ENCODE peak calls at places on chromosome X, in ten cellular contexts. R is GM12892, H is A549, G is adrenal gland, B is HCT116, Z is transverse colon, U is spleen, T is NB4, J is IMR-90, F is breast epithelium. K is an unnamed sample.

GRCh38 chrX:110317820-110318663 is at the start of gene AMMECR1:
- DNase-seq in R (peak), H (peak), G (peak), B (peak), Z (peak), U (peak), T (peak), J (peak), F (peak), K (peak)

GRCh38 chrX:111555559-111555958 is 44.1 kb downstream of the SERTM2 start:
- DNase-seq in R (no peak), H (no peak), G (no peak), B (no peak), Z (no peak), U (no peak), T (no peak), J (no peak), F (no peak), K (no peak)

GRCh38 chrX:129450123-129450522 is 73.2 kb downstream of the SMARCA1 start:
- DNase-seq in R (no peak), H (no peak), G (no peak), B (no peak), Z (no peak), U (no peak), T (no peak), J (no peak), F (no peak), K (no peak)

GRCh38 chrX:108304210-108304609 is 134.0 kb downstream of the COL4A6 start:
- DNase-seq in R (no peak), H (no peak), G (no peak), B (no peak), Z (no peak), U (no peak), T (peak), J (peak), F (no peak), K (no peak)

GRCh38 chrX:39984191-39984956 is 113.4 kb downstream of the BCOR start:
- DNase-seq in R (no peak), H (no peak), G (no peak), B (no peak), Z (no peak), U (no peak), T (no peak), J (peak), F (no peak), K (no peak)

GRCh38 chrX:12657881-12658280 is 133.3 kb upstream of the PRPS2 start:
- DNase-seq in R (no peak), H (no peak), G (no peak), B (no peak), Z (no peak), U (no peak), T (no peak), J (no peak), F (no peak), K (no peak)

GRCh38 chrX:107146670-107147069 is 28.0 kb upstream of the RBM41 start:
- DNase-seq in R (no peak), H (peak), G (no peak), B (no peak), Z (no peak), U (no peak), T (peak), J (peak), F (no peak), K (no peak)

GRCh38 chrX:68332156-68332823 is 101.0 kb downstream of the OPHN1 start:
- DNase-seq in R (no peak), H (no peak), G (no peak), B (no peak), Z (no peak), U (no peak), T (no peak), J (no peak), F (no peak), K (no peak)

GRCh38 chrX:78119521-78120227 is 15.6 kb downstream of the PGK1 start:
- DNase-seq in R (no peak), H (peak), G (no peak), B (no peak), Z (no peak), U (no peak), T (no peak), J (no peak), F (no peak), K (no peak)

GRCh38 chrX:80810365-80810978 is 795 bp upstream of the BRWD3 start:
- DNase-seq in R (no peak), H (peak), G (no peak), B (no peak), Z (no peak), U (no peak), T (peak), J (no peak), F (no peak), K (no peak)

GRCh38 chrX:7788334-7788733 is 54.6 kb upstream of the VCX start:
- DNase-seq in R (no peak), H (no peak), G (no peak), B (no peak), Z (no peak), U (no peak), T (no peak), J (no peak), F (no peak), K (no peak)

GRCh38 chrX:149312936-149313432 is 192.1 kb downstream of the IDS start:
- DNase-seq in R (no peak), H (no peak), G (no peak), B (no peak), Z (no peak), U (no peak), T (no peak), J (no peak), F (no peak), K (no peak)

GRCh38 chrX:8971116-8971515 is 62.8 kb downstream of the FAM9B start:
- DNase-seq in R (no peak), H (peak), G (no peak), B (peak), Z (no peak), U (no peak), T (peak), J (peak), F (no peak), K (no peak)

GRCh38 chrX:57516491-57516890 is 75.3 kb upstream of the ZXDB start:
- DNase-seq in R (no peak), H (no peak), G (no peak), B (no peak), Z (no peak), U (no peak), T (no peak), J (no peak), F (no peak), K (no peak)

GRCh38 chrX:100368167-100368566 is 41.9 kb downstream of the PCDH19 start:
- DNase-seq in R (no peak), H (peak), G (no peak), B (peak), Z (no peak), U (no peak), T (peak), J (peak), F (no peak), K (no peak)

GRCh38 chrX:70196961-70197805 is 19.9 kb downstream of the DGAT2L6 start:
- DNase-seq in R (no peak), H (peak), G (peak), B (peak), Z (peak), U (no peak), T (peak), J (peak), F (no peak), K (peak)

GRCh38 chrX:31353095-31353494 is 281.3 kb upstream of the FTHL17 start:
- DNase-seq in R (no peak), H (no peak), G (no peak), B (no peak), Z (no peak), U (no peak), T (no peak), J (peak), F (no peak), K (peak)

GRCh38 chrX:151476597-151476996 is 79.6 kb downstream of the VMA21 start:
- DNase-seq in R (no peak), H (no peak), G (no peak), B (no peak), Z (no peak), U (no peak), T (no peak), J (no peak), F (no peak), K (no peak)

GRCh38 chrX:123424546-123424945 is 240.5 kb downstream of the GRIA3 start:
- DNase-seq in R (no peak), H (peak), G (no peak), B (no peak), Z (no peak), U (no peak), T (no peak), J (peak), F (no peak), K (no peak)

GRCh38 chrX:72142094-72142843 is 10.6 kb upstream of the RTL5 start:
- DNase-seq in R (no peak), H (no peak), G (no peak), B (no peak), Z (no peak), U (no peak), T (no peak), J (no peak), F (no peak), K (no peak)

GRCh38 chrX:21493226-21493850 is 119.1 kb downstream of the CNKSR2 start:
- DNase-seq in R (no peak), H (no peak), G (no peak), B (no peak), Z (no peak), U (no peak), T (no peak), J (peak), F (no peak), K (no peak)

GRCh38 chrX:15511563-15511962 is 11.0 kb downstream of the BMX start:
- DNase-seq in R (no peak), H (no peak), G (no peak), B (no peak), Z (no peak), U (no peak), T (no peak), J (no peak), F (no peak), K (no peak)

GRCh38 chrX:39149761-39150160 is 348.5 kb downstream of the MID1IP1 start:
- DNase-seq in R (no peak), H (peak), G (peak), B (no peak), Z (peak), U (peak), T (peak), J (peak), F (peak), K (peak)

GRCh38 chrX:117645639-117646038 is 471.0 kb downstream of the KLHL13 start:
- DNase-seq in R (no peak), H (no peak), G (no peak), B (no peak), Z (no peak), U (no peak), T (peak), J (no peak), F (no peak), K (no peak)

GRCh38 chrX:9342581-9343051 is 122.2 kb upstream of the TBL1X start:
- DNase-seq in R (no peak), H (peak), G (peak), B (peak), Z (peak), U (peak), T (peak), J (peak), F (peak), K (peak)

GRCh38 chrX:42020225-42020624 is 96.9 kb upstream of the CASK start:
- DNase-seq in R (no peak), H (no peak), G (no peak), B (no peak), Z (no peak), U (no peak), T (no peak), J (no peak), F (no peak), K (no peak)

GRCh38 chrX:36957425-36958328 is 50.5 kb upstream of the FAM47C start:
- DNase-seq in R (no peak), H (peak), G (no peak), B (no peak), Z (peak), U (no peak), T (no peak), J (no peak), F (no peak), K (no peak)
- TF ChIP-seq POLR2A in R (no peak), H (no peak), G (no peak), B (no peak), Z (no peak), U (no peak), T (no peak), J (no peak), F (no peak), K (no peak)

GRCh38 chrX:102659790-102660757 is 8.8 kb downstream of the GPRASP1 start:
- DNase-seq in R (peak), H (peak), G (peak), B (no peak), Z (peak), U (peak), T (peak), J (peak), F (peak), K (no peak)
- TF ChIP-seq POLR2A in R (peak), H (peak), G (no peak), B (no peak), Z (peak), U (no peak), T (no peak), J (no peak), F (no peak), K (no peak)

GRCh38 chrX:153635388-153635787 is 11.6 kb upstream of the DUSP9 start:
- DNase-seq in R (no peak), H (no peak), G (no peak), B (no peak), Z (no peak), U (peak), T (no peak), J (no peak), F (no peak), K (no peak)

GRCh38 chrX:153633607-153634180 is 13.3 kb upstream of the DUSP9 start:
- DNase-seq in R (no peak), H (no peak), G (no peak), B (no peak), Z (no peak), U (peak), T (no peak), J (no peak), F (no peak), K (no peak)

GRCh38 chrX:153633048-153633447 is 14.0 kb upstream of the DUSP9 start:
- DNase-seq in R (no peak), H (no peak), G (no peak), B (no peak), Z (no peak), U (peak), T (no peak), J (no peak), F (no peak), K (no peak)

GRCh38 chrX:153634832-153635231 is 12.2 kb upstream of the DUSP9 start:
- DNase-seq in R (no peak), H (no peak), G (no peak), B (no peak), Z (no peak), U (peak), T (no peak), J (no peak), F (no peak), K (no peak)

DNA sequence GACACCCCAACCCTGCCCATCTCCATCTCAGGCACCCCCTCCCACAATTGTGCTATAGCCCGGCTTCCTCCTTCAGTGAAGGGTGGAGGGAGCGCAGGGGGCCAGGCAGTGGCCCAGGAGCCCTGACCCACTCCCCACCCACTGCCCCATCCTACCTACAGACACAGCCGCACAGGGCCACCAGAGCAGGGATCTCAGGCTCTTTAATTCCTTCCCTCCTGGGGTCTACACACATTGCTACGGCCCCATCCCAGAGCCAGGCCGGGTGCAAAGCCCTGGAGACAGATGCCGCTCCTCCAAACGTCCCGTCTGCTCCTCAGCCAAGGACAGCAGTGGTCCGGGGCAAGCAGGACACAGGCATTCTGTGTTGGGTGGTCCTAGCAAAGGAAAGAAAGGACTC is 12.8 kb upstream of the DUSP9 start:
- DNase-seq in R (no peak), H (no peak), G (no peak), B (no peak), Z (no peak), U (peak), T (no peak), J (no peak), F (no peak), K (no peak)
- TF ChIP-seq POLR2A in R (no peak), H (no peak), G (no peak), B (no peak), Z (no peak), U (no peak), T (no peak), J (no peak), F (no peak), K (no peak)

DNA sequence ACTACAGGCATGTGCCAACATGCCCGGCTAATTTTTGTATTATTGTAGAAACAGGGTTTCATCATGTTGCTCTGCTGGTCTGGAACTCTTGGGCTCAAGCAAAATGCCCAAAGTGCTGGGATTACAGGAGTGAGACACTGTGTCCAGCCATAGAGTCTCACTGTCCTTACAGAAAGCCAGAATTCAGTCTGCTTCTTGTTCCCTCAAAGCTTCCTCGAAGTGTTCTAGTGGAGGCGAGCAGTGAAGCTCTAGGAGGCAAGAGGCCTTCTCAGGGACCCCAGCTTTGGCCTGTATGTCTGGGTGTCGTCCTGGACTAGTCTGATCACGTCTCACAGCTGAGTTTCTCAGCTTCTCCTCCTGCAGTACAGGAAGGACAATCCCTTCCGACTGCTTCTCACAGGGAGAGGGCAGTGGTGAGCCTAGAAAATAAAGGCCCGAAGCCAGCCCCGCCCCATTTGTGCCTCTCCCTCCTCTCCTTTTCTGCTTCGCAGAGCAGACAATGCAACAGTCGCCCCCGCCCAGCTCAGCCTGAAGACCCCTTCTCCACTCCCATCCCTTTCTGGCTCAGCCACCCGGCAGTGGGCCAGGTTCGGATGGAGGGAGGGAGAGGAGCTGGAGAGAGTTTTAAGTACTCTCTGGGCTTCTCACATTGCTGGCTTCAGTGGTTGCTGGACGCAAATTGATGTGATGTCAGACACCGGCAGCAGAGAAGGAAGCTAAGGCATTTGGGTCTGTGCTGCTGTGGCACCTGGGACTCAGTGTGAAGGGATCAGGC is 11.1 kb upstream of the FAM3A start:
- DNase-seq in R (peak), H (peak), G (peak), B (peak), Z (peak), U (peak), T (peak), J (peak), F (peak), K (no peak)
- TF ChIP-seq POLR2A in R (peak), H (peak), G (no peak), B (no peak), Z (peak), U (no peak), T (peak), J (no peak), F (no peak), K (no peak)

GRCh38 chrX:120625366-120625765 is 4.5 kb downstream of the C1GALT1C1 start:
- DNase-seq in R (no peak), H (no peak), G (no peak), B (no peak), Z (no peak), U (no peak), T (no peak), J (no peak), F (no peak), K (no peak)

GRCh38 chrX:120629667-120630537 is at the start of gene C1GALT1C1:
- DNase-seq in R (peak), H (peak), G (peak), B (peak), Z (peak), U (peak), T (peak), J (peak), F (peak), K (peak)
- TF ChIP-seq POLR2A in R (no peak), H (peak), G (peak), B (peak), Z (peak), U (peak), T (peak), J (peak), F (no peak), K (peak)

DNA sequence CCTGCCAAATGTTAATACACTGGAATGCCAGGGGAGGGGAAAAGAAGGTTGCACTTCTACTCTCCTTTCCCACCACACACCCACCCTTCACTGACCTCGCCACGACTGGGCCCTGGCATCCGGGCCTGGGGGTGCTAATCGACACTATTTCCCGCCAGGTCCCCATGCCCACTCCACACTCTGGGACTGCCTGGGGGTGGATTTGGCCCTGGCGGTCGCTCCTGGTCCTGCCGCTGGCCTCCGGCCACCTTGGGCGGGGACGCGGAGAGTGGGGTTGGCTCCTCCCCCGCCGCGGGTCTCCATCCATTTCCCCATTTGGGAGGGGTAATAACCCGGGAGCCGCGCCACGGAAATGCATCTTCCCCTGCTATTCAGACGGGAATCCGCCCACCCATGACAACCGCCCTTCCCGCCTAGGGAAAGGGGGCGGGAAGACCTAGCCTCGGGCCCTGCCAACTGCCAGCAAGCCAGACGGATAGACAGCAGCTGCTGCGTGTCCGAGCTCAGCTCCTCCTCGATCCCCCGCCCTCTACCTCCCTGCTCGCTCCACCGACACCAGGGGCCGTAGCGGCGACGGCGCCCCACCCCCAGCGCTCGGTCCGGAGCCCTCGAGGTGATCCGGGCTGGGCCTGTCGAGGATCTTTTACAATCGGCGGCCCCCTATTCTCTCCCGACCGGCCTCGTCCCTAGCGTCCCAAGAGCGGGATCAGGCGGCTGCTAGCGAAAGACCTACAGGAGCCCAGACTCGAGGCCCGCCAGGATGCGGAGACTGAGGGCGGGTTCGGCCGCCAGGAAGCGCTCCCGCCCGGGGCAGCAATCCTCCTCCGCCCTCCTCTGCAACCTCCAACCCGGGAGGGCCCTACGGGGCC is 78.0 kb downstream of the RLIM start:
- DNase-seq in R (peak), H (no peak), G (peak), B (no peak), Z (peak), U (peak), T (peak), J (peak), F (peak), K (peak)
- TF ChIP-seq POLR2A in R (no peak), H (no peak), G (no peak), B (no peak), Z (peak), U (no peak), T (peak), J (peak), F (peak), K (peak)

GRCh38 chrX:49155900-49156837 is 6.4 kb upstream of the MAGIX start:
- DNase-seq in R (peak), H (peak), G (peak), B (peak), Z (peak), U (peak), T (peak), J (peak), F (peak), K (no peak)
- TF ChIP-seq POLR2A in R (peak), H (no peak), G (peak), B (no peak), Z (peak), U (no peak), T (peak), J (peak), F (no peak), K (no peak)

GRCh38 chrX:41010188-41010846 is 74.9 kb upstream of the USP9X start:
- DNase-seq in R (peak), H (peak), G (peak), B (no peak), Z (peak), U (peak), T (peak), J (peak), F (peak), K (peak)
- TF ChIP-seq POLR2A in R (no peak), H (peak), G (no peak), B (no peak), Z (peak), U (no peak), T (no peak), J (peak), F (no peak), K (no peak)

GRCh38 chrX:85765651-85766050 is 281.7 kb downstream of the CHM start:
- DNase-seq in R (no peak), H (no peak), G (no peak), B (no peak), Z (no peak), U (no peak), T (no peak), J (no peak), F (no peak), K (no peak)
- TF ChIP-seq POLR2A in R (no peak), H (no peak), G (no peak), B (no peak), Z (no peak), U (no peak), T (no peak), J (no peak), F (no peak), K (no peak)